ENCODE peak calls at places on chromosome 9, in four cellular contexts. One of them, this sample, is unnamed. For H3K79me2, the result is how much of the 10 kb centered on the place peaks cover.

GRCh38 chr9:33404782-33405362 is 2.5 kb upstream of the AQP7 start:
- DNase-seq in fibroblast of lung: no peak
- DNase-seq in Karpas-422: no peak
- DNase-seq in trophoblast cell: no peak
- DNase-seq in this sample: peak

GRCh38 chr9:71929791-71930440 is 18.5 kb downstream of the C9orf85 start:
- DNase-seq in trophoblast cell: no peak
- DNase-seq in Karpas-422: no peak
- DNase-seq in fibroblast of lung: no peak
- DNase-seq in this sample: no peak

GRCh38 chr9:84061613-84062205 is 81.1 kb downstream of the RMI1 start:
- DNase-seq in fibroblast of lung: no peak
- DNase-seq in trophoblast cell: no peak
- DNase-seq in Karpas-422: no peak
- DNase-seq in this sample: no peak

GRCh38 chr9:107175039-107175438 is 108.0 kb upstream of the RAD23B start:
- DNase-seq in Karpas-422: no peak
- DNase-seq in fibroblast of lung: no peak
- DNase-seq in trophoblast cell: peak
- DNase-seq in this sample: no peak

GRCh38 chr9:89679006-89679395 is 74.2 kb downstream of the GADD45G start:
- DNase-seq in fibroblast of lung: no peak
- DNase-seq in trophoblast cell: no peak
- DNase-seq in Karpas-422: no peak
- DNase-seq in this sample: no peak

GRCh38 chr9:130405657-130406257 is 39.0 kb upstream of the ASS1 start:
- DNase-seq in trophoblast cell: no peak
- DNase-seq in Karpas-422: no peak
- DNase-seq in fibroblast of lung: no peak
- DNase-seq in this sample: no peak

GRCh38 chr9:116190595-116190994 is 37.0 kb downstream of the PAPPA start:
- DNase-seq in fibroblast of lung: no peak
- DNase-seq in trophoblast cell: no peak
- DNase-seq in Karpas-422: no peak
- DNase-seq in this sample: no peak

GRCh38 chr9:76905984-76906861 is at the start of gene PRUNE2:
- DNase-seq in fibroblast of lung: peak
- DNase-seq in Karpas-422: no peak
- DNase-seq in trophoblast cell: peak
- DNase-seq in this sample: peak

GRCh38 chr9:7316967-7317366 is 482.6 kb downstream of the DMAC1 start:
- DNase-seq in trophoblast cell: no peak
- DNase-seq in Karpas-422: no peak
- DNase-seq in fibroblast of lung: no peak
- DNase-seq in this sample: no peak

GRCh38 chr9:4680750-4681149 is 1.4 kb downstream of the CDC37L1 start:
- DNase-seq in Karpas-422: no peak
- DNase-seq in fibroblast of lung: peak
- DNase-seq in trophoblast cell: no peak
- DNase-seq in this sample: peak

GRCh38 chr9:70420267-70421019 is 6.0 kb upstream of the KLF9 start:
- DNase-seq in fibroblast of lung: peak
- DNase-seq in trophoblast cell: peak
- DNase-seq in Karpas-422: no peak
- DNase-seq in this sample: peak

DNA sequence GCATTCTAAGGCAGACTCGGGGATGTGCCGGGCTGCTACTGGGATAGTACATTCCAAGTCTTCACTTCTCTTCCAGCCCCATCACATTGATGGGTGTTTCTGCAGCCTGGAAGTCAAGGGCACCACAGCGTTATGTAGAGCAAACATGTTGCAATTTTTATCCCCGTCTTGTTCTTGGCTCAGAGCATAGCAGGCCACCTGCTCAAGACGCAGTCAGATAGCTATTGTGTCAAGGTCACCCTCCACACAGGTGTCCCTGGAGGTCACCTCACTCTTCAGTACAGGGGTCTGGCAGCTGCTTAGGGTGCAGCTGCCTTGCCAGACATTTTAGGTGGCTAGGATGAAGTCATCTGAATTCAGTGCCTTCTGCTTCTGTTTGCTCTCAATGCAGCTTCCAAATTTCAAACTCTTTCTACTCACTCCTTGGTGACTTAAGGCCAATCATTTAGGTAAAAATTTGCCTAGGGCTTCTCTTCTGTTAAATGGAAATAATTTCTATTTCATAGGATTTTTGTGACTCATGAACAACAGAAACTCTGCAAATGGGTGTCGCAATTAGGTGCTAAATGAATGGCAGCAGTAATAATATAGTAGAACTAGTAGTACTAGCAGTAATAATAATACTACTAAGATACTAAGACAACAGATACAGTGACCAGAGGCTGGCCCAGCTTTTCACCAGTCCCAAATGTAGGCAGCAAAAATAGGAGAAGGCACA is 24.3 kb downstream of the KCNV2 start:
- DNase-seq in trophoblast cell: peak
- DNase-seq in fibroblast of lung: no peak
- DNase-seq in Karpas-422: no peak
- DNase-seq in this sample: no peak
- H3K79me2 ChIP-seq in trophoblast cell: under half
- H3K79me2 ChIP-seq in fibroblast of lung: under half
- H3K79me2 ChIP-seq in Karpas-422: under half
- H3K79me2 ChIP-seq in this sample: under half

GRCh38 chr9:95513722-95514121 is 3.0 kb downstream of the PTCH1 start:
- DNase-seq in fibroblast of lung: no peak
- DNase-seq in trophoblast cell: no peak
- DNase-seq in Karpas-422: no peak
- DNase-seq in this sample: no peak

GRCh38 chr9:95515272-95516113 is 1.3 kb downstream of the PTCH1 start:
- DNase-seq in Karpas-422: no peak
- DNase-seq in trophoblast cell: no peak
- DNase-seq in fibroblast of lung: no peak
- DNase-seq in this sample: no peak

GRCh38 chr9:95516221-95516735 is 493 bp downstream of the PTCH1 start:
- DNase-seq in Karpas-422: no peak
- DNase-seq in trophoblast cell: no peak
- DNase-seq in fibroblast of lung: no peak
- DNase-seq in this sample: no peak

GRCh38 chr9:95512751-95513120 is 4.0 kb downstream of the PTCH1 start:
- DNase-seq in Karpas-422: no peak
- DNase-seq in fibroblast of lung: peak
- DNase-seq in trophoblast cell: no peak
- DNase-seq in this sample: no peak

DNA sequence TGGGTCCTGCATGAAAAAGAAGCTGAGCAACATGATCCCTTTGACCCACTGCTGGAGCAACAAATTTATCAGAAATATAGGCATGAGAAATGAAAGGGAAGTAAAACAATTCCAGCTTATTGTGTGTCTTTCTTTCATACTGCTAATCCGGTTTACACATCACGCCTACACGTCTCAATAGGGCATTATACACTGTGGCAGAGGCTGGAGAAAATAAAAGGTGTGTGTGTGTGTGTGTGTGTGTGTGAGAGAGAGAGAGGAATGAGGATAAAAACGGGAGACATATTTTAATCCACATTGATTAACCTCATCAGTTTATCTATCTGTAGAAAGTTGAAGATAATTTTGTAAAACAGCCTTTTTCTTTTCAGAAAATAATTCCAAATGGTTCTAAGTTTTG is 2.4 kb downstream of the PTCH1 start:
- DNase-seq in Karpas-422: no peak
- DNase-seq in fibroblast of lung: no peak
- DNase-seq in trophoblast cell: no peak
- DNase-seq in this sample: no peak
- H3K4me3 ChIP-seq in Karpas-422: no peak
- H3K4me3 ChIP-seq in fibroblast of lung: no peak
- H3K4me3 ChIP-seq in trophoblast cell: no peak
- H3K4me3 ChIP-seq in this sample: no peak

GRCh38 chr9:111023090-111023489 is 15.2 kb downstream of the LPAR1 start:
- DNase-seq in Karpas-422: no peak
- DNase-seq in trophoblast cell: no peak
- DNase-seq in fibroblast of lung: no peak
- DNase-seq in this sample: no peak

GRCh38 chr9:111016046-111017026 is 21.9 kb downstream of the LPAR1 start:
- DNase-seq in Karpas-422: no peak
- DNase-seq in fibroblast of lung: peak
- DNase-seq in trophoblast cell: no peak
- DNase-seq in this sample: peak

DNA sequence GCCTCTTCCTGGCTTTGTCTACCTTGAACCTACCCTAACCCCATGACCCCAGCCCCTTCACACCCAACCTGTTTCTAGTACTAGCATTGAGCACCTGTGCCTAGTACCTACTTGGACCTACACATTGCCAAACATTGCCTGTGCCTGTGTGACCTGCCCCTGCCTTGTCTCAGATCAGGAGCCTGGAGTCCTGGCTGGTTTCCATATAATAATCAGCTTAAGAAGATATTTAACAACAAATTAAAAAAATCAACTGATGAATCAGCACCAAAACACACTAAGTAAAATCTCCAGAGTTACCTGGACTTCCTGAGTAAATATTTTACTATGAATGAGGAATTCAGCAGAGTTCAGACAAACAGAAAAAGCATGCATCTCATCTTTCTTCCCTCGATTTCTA is 17.7 kb downstream of the LPAR1 start:
- DNase-seq in trophoblast cell: no peak
- DNase-seq in fibroblast of lung: no peak
- DNase-seq in Karpas-422: no peak
- DNase-seq in this sample: no peak
- H3K79me2 ChIP-seq in trophoblast cell: under half
- H3K79me2 ChIP-seq in fibroblast of lung: half or more
- H3K79me2 ChIP-seq in Karpas-422: under half
- H3K79me2 ChIP-seq in this sample: half or more

GRCh38 chr9:135670721-135671590 is 7.8 kb downstream of the LCN9 start:
- DNase-seq in fibroblast of lung: no peak
- DNase-seq in trophoblast cell: no peak
- DNase-seq in Karpas-422: no peak
- DNase-seq in this sample: no peak

GRCh38 chr9:135669616-135670285 is 6.6 kb downstream of the LCN9 start:
- DNase-seq in fibroblast of lung: no peak
- DNase-seq in Karpas-422: no peak
- DNase-seq in trophoblast cell: no peak
- DNase-seq in this sample: no peak

GRCh38 chr9:135673941-135674340 is 10.8 kb downstream of the LCN9 start:
- DNase-seq in Karpas-422: no peak
- DNase-seq in trophoblast cell: no peak
- DNase-seq in fibroblast of lung: no peak
- DNase-seq in this sample: no peak

GRCh38 chr9:135674977-135675376 is 11.9 kb downstream of the LCN9 start:
- DNase-seq in trophoblast cell: no peak
- DNase-seq in Karpas-422: no peak
- DNase-seq in fibroblast of lung: no peak
- DNase-seq in this sample: no peak

GRCh38 chr9:135671591-135672041 is 8.5 kb downstream of the LCN9 start:
- DNase-seq in Karpas-422: peak
- DNase-seq in trophoblast cell: no peak
- DNase-seq in fibroblast of lung: no peak
- DNase-seq in this sample: no peak
- H3K4me3 ChIP-seq in Karpas-422: no peak
- H3K4me3 ChIP-seq in trophoblast cell: no peak
- H3K4me3 ChIP-seq in fibroblast of lung: no peak
- H3K4me3 ChIP-seq in this sample: no peak

This sample was measured in mammary epithelial cell.